ENCODE peak calls at places on chromosomes 2 and 18, in four cellular contexts. P is lower lobe of right lung, C is body of pancreas, R is fibroblast of lung. M is an unnamed sample.

GRCh38 chr2:57987835-57988573 is 58.6 kb upstream of the VRK2 start:
- DNase-seq in R (no peak), C (no peak), P (no peak), M (no peak)

GRCh38 chr2:109239720-109240119 is 110.7 kb downstream of the SH3RF3 start:
- DNase-seq in R (peak; percentile 59), P (no peak), C (no peak), M (no peak)

GRCh38 chr2:219505585-219505984 is 6.9 kb downstream of the GMPPA start:
- DNase-seq in R (no peak), C (no peak), P (no peak), M (no peak)

GRCh38 chr2:211329421-211329820 is 773.0 kb downstream of the CPS1 start:
- DNase-seq in R (no peak), P (no peak), C (no peak), M (no peak)

GRCh38 chr2:202096736-202097135 is 23.7 kb downstream of the KIAA2012 start:
- DNase-seq in R (peak; percentile 8), C (no peak), P (no peak), M (no peak)

GRCh38 chr2:173978447-173978846 is 13.3 kb upstream of the SP3 start:
- DNase-seq in C (no peak), R (no peak), P (no peak), M (no peak)

GRCh38 chr2:157831573-157832315 is 44.4 kb downstream of the ACVR1 start:
- DNase-seq in R (no peak), C (no peak), P (no peak), M (no peak)

GRCh38 chr2:231666171-231667095 is 41.9 kb upstream of the PTMA start:
- DNase-seq in R (peak; percentile 96), C (peak; percentile 98), P (peak; percentile 98), M (peak; percentile 90)

GRCh38 chr2:4832642-4833041 is 859.5 kb upstream of the SOX11 start:
- DNase-seq in C (no peak), R (no peak), P (no peak), M (no peak)

GRCh38 chr18:23856466-23857175 is 157.9 kb upstream of the TTC39C start:
- DNase-seq in P (no peak), R (peak; percentile 4), C (no peak), M (no peak)

GRCh38 chr2:24838541-24838940 is 45.3 kb downstream of the CENPO start:
- DNase-seq in R (no peak), C (no peak), P (no peak), M (no peak)

GRCh38 chr2:84854835-84855234 is 26.0 kb downstream of the TRABD2A start:
- DNase-seq in R (no peak), C (no peak), P (no peak), M (no peak)

GRCh38 chr18:78293516-78293915 is 686.1 kb upstream of the SALL3 start:
- DNase-seq in P (no peak), C (no peak), R (no peak), M (no peak)

GRCh38 chr2:241857041-241857541 is 1.6 kb downstream of the PDCD1 start:
- DNase-seq in P (peak; percentile 36), C (no peak), R (no peak), M (no peak)

GRCh38 chr2:75589344-75590105 is 28.8 kb upstream of the EVA1A start:
- DNase-seq in P (no peak), C (no peak), R (peak; percentile 34), M (no peak)

GRCh38 chr18:24369420-24369819 is 28.2 kb downstream of the OSBPL1A start:
- DNase-seq in R (no peak), P (no peak), C (no peak), M (no peak)

GRCh38 chr2:143399679-143400078 is 270.5 kb downstream of the ARHGAP15 start:
- DNase-seq in R (peak; percentile 19), P (no peak), C (no peak), M (no peak)

GRCh38 chr18:32018331-32019250 is at the start of gene RNF125:
- DNase-seq in R (peak; percentile 80), P (peak; percentile 89), C (peak; percentile 77), M (peak; percentile 57)

GRCh38 chr2:108417254-108417653 is 31.8 kb upstream of the GCC2 start:
- DNase-seq in R (no peak), P (no peak), C (no peak), M (no peak)

GRCh38 chr2:9800975-9801723 is 42.1 kb upstream of the TAF1B start:
- DNase-seq in R (peak; percentile 48), C (no peak), P (peak; percentile 88), M (no peak)

GRCh38 chr2:168137510-168138180 is 109.8 kb downstream of the STK39 start:
- DNase-seq in R (no peak), P (no peak), C (no peak), M (no peak)

GRCh38 chr18:25279556-25279955 is 72.4 kb downstream of the ZNF521 start:
- DNase-seq in C (no peak), R (peak; percentile 51), P (no peak), M (no peak)

GRCh38 chr2:25912851-25913695 is 34.8 kb upstream of the ASXL2 start:
- DNase-seq in P (no peak), C (no peak), R (peak; percentile 12), M (no peak)

GRCh38 chr2:33204945-33205344 is 258.2 kb downstream of the LTBP1 start:
- DNase-seq in C (no peak), R (no peak), P (no peak), M (no peak)

GRCh38 chr2:126224766-126225165 is 431.2 kb upstream of the GYPC start:
- DNase-seq in R (peak; percentile 56), C (no peak), P (no peak), M (no peak)

GRCh38 chr2:126222316-126222715 is 433.6 kb upstream of the GYPC start:
- DNase-seq in R (peak; percentile 76), C (no peak), P (no peak), M (no peak)

GRCh38 chr2:126221506-126221905 is 434.5 kb upstream of the GYPC start:
- DNase-seq in C (no peak), R (no peak), P (no peak), M (no peak)

DNA sequence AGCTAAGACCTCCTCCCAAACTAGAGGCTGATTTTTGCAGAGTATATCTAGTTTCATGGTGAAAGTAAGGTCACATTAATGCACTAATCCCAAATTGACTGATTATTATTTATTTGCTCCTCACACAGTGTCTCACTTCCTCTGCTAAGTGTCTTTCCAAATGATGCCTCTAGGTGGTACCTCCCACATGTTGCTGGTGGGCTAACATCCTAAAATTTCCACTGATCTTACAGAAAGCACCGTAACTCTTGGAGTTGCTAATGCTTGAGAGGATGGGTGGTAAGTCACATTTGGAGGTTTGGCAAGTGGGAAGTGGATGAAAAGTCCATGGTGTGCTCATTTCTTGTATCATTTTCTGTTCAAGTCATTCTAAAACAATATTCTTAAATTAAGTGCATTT is 428.7 kb upstream of the GYPC start:
- DNase-seq in C (no peak), R (peak; percentile 16), P (no peak), M (no peak)
- TF ChIP-seq CTCF in C (no peak), R (peak; percentile 40), P (no peak), M (no peak)

GRCh38 chr2:102229141-102229764 is 42.4 kb downstream of the IL1RL2 start:
- DNase-seq in R (no peak), P (no peak), C (no peak), M (no peak)

GRCh38 chr2:102224824-102225739 is 38.3 kb downstream of the IL1RL2 start:
- DNase-seq in P (no peak), R (no peak), C (no peak), M (no peak)

GRCh38 chr2:102226171-102226570 is 39.3 kb downstream of the IL1RL2 start:
- DNase-seq in R (no peak), C (no peak), P (no peak), M (no peak)

GRCh38 chr2:102230410-102230909 is 43.6 kb downstream of the IL1RL2 start:
- DNase-seq in R (no peak), P (no peak), C (no peak), M (no peak)

GRCh38 chr2:102226612-102227351 is 40.0 kb downstream of the IL1RL2 start:
- DNase-seq in R (peak; percentile 52), C (no peak), P (no peak), M (no peak)
- H3K27ac ChIP-seq in R (peak overlapping the region; percentile 95), C (peak overlapping the region; percentile 85), P (peak overlapping the region; percentile 85), M (peak overlapping the region; percentile 71)

GRCh38 chr2:180663016-180663471 is 317.4 kb upstream of the UBE2E3 start:
- DNase-seq in R (peak; percentile 27), P (no peak), C (no peak), M (no peak)
- TF ChIP-seq CTCF in R (no peak), P (no peak), C (no peak), M (no peak)

GRCh38 chr2:55153564-55154315 is 78.4 kb downstream of the CLHC1 start:
- DNase-seq in R (peak; percentile 55), C (no peak), P (no peak), M (no peak)
- H3K27ac ChIP-seq in R (no peak overlapping the region), C (no peak overlapping the region), P (peak overlapping the region; percentile 13), M (peak overlapping the region; percentile 90)

GRCh38 chr2:172426635-172427255 is 641 bp upstream of the ITGA6 start:
- DNase-seq in R (no peak), C (no peak), P (no peak), M (no peak)

GRCh38 chr2:172427990-172428840 is 829 bp downstream of the ITGA6 start:
- DNase-seq in P (peak; percentile 65), C (peak; percentile 67), R (peak; percentile 23), M (no peak)

GRCh38 chr2:172423120-172423519 is 4.3 kb upstream of the ITGA6 start:
- DNase-seq in P (no peak), C (no peak), R (no peak), M (no peak)

GRCh38 chr2:172427256-172427989 is at the start of gene ITGA6:
- DNase-seq in R (peak; percentile 50), P (peak; percentile 82), C (peak; percentile 91), M (peak; percentile 47)

GRCh38 chr2:172425336-172425735 is 2.0 kb upstream of the ITGA6 start:
- DNase-seq in P (no peak), C (no peak), R (no peak), M (no peak)
- TF ChIP-seq CTCF in P (no peak), C (no peak), R (no peak), M (no peak)

GRCh38 chr2:233700028-233700635 is 7.4 kb downstream of the UGT1A6 start:
- DNase-seq in C (peak; percentile 37), P (no peak), R (peak; percentile 34), M (no peak)
- H3K27ac ChIP-seq in C (peak overlapping the region; percentile 68), P (no peak overlapping the region), R (no peak overlapping the region), M (no peak overlapping the region)

GRCh38 chr2:239803102-239803763 is 221.9 kb downstream of the NDUFA10 start:
- DNase-seq in C (no peak), R (no peak), P (no peak), M (no peak)
- TF ChIP-seq CTCF in C (no peak), R (no peak), P (no peak), M (no peak)

GRCh38 chr2:237689569-237690131 is 62.3 kb downstream of the LRRFIP1 start:
- DNase-seq in P (peak; percentile 80), R (no peak), C (peak; percentile 62), M (no peak)
- H3K27ac ChIP-seq in P (peak overlapping the region; percentile 92), R (peak overlapping the region; percentile 97), C (peak overlapping the region; percentile 31), M (peak overlapping the region; percentile 74)